ENCODE peak calls at places on chromosomes 16 and 17, in five cellular contexts. One of them, this sample, is unnamed.

GRCh38 chr16:661184-661821 is 6.6 kb upstream of the RHOT2 start:
- DNase-seq in NCI-H1092 treated with DMSO at 0.1 percent for 48 hours: no peak
- DNase-seq in NCI-H510A treated with DMSO at 0.1 percent for 48 hours: no peak
- DNase-seq in globus pallidus: no peak
- DNase-seq in epithelial cell of proximal tubule: no peak
- DNase-seq in this sample: peak; percentile 53

GRCh38 chr17:40342575-40343058 is 21.9 kb downstream of the GJD3 start:
- DNase-seq in NCI-H1092 treated with DMSO at 0.1 percent for 48 hours: no peak
- DNase-seq in NCI-H510A treated with DMSO at 0.1 percent for 48 hours: no peak
- DNase-seq in globus pallidus: no peak
- DNase-seq in epithelial cell of proximal tubule: no peak
- DNase-seq in this sample: peak; percentile 34

GRCh38 chr16:67663151-67663876 is 2.6 kb downstream of the PARD6A start:
- DNase-seq in NCI-H1092 treated with DMSO at 0.1 percent for 48 hours: no peak
- DNase-seq in NCI-H510A treated with DMSO at 0.1 percent for 48 hours: no peak
- DNase-seq in globus pallidus: no peak
- DNase-seq in epithelial cell of proximal tubule: no peak
- DNase-seq in this sample: peak; percentile 31

GRCh38 chr16:87369117-87369775 is 14.3 kb downstream of the FBXO31 start:
- DNase-seq in NCI-H1092 treated with DMSO at 0.1 percent for 48 hours: no peak
- DNase-seq in NCI-H510A treated with DMSO at 0.1 percent for 48 hours: no peak
- DNase-seq in globus pallidus: no peak
- DNase-seq in epithelial cell of proximal tubule: no peak
- DNase-seq in this sample: no peak

GRCh38 chr16:12360240-12360639 is 383.7 kb downstream of the SNX29 start:
- DNase-seq in NCI-H1092 treated with DMSO at 0.1 percent for 48 hours: no peak
- DNase-seq in NCI-H510A treated with DMSO at 0.1 percent for 48 hours: no peak
- DNase-seq in globus pallidus: no peak
- DNase-seq in epithelial cell of proximal tubule: no peak
- DNase-seq in this sample: no peak

GRCh38 chr17:58513391-58513912 is 986 bp downstream of the MTMR4 start:
- DNase-seq in NCI-H1092 treated with DMSO at 0.1 percent for 48 hours: no peak
- DNase-seq in NCI-H510A treated with DMSO at 0.1 percent for 48 hours: no peak
- DNase-seq in globus pallidus: no peak
- DNase-seq in epithelial cell of proximal tubule: no peak
- DNase-seq in this sample: no peak

GRCh38 chr17:43308999-43309398 is 75.2 kb upstream of the RNU2-1 start:
- DNase-seq in NCI-H1092 treated with DMSO at 0.1 percent for 48 hours: no peak
- DNase-seq in NCI-H510A treated with DMSO at 0.1 percent for 48 hours: no peak
- DNase-seq in globus pallidus: peak; percentile 71
- DNase-seq in epithelial cell of proximal tubule: peak; percentile 18
- DNase-seq in this sample: no peak

GRCh38 chr17:48606892-48607241 is 2.1 kb upstream of the HOXB6 start:
- DNase-seq in NCI-H1092 treated with DMSO at 0.1 percent for 48 hours: no peak
- DNase-seq in NCI-H510A treated with DMSO at 0.1 percent for 48 hours: no peak
- DNase-seq in globus pallidus: no peak
- DNase-seq in epithelial cell of proximal tubule: no peak
- DNase-seq in this sample: no peak

GRCh38 chr17:40316571-40317344 is 7.8 kb downstream of the RARA start:
- DNase-seq in NCI-H1092 treated with DMSO at 0.1 percent for 48 hours: no peak
- DNase-seq in NCI-H510A treated with DMSO at 0.1 percent for 48 hours: peak; percentile 51
- DNase-seq in globus pallidus: no peak
- DNase-seq in epithelial cell of proximal tubule: no peak
- DNase-seq in this sample: peak; percentile 84

GRCh38 chr16:55283776-55284717 is 40.0 kb upstream of the IRX6 start:
- DNase-seq in NCI-H1092 treated with DMSO at 0.1 percent for 48 hours: peak; percentile 51
- DNase-seq in NCI-H510A treated with DMSO at 0.1 percent for 48 hours: no peak
- DNase-seq in globus pallidus: peak; percentile 6
- DNase-seq in epithelial cell of proximal tubule: no peak
- DNase-seq in this sample: no peak

This sample was measured in left ventricle myocardium superior.